ENCODE peak calls at places on chromosomes 13 and 19, in four cellular contexts. H is mammary epithelial cell, F is iPS DF 6.9, Z is cardiac muscle cell. G is an unnamed sample.

GRCh38 chr13:24670927-24671326 is 9.3 kb upstream of the ATP12A start:
- DNase-seq in F (no peak), Z (peak), H (no peak), G (peak)

GRCh38 chr19:45528744-45529453 is 21.6 kb downstream of the VASP start:
- DNase-seq in F (peak), H (no peak), Z (peak), G (peak)

GRCh38 chr13:20473888-20474287 is 51.8 kb downstream of the CRYL1 start:
- DNase-seq in H (no peak), Z (no peak), F (no peak), G (no peak)

GRCh38 chr19:18224525-18225354 is 1.5 kb downstream of the PDE4C start:
- DNase-seq in H (peak), F (peak), Z (peak), G (peak)

GRCh38 chr19:29171525-29171924 is 41.4 kb downstream of the UQCRFS1 start:
- DNase-seq in H (no peak), F (no peak), Z (no peak), G (no peak)

GRCh38 chr19:31149306-31149975 is 199.8 kb downstream of the TSHZ3 start:
- DNase-seq in Z (no peak), H (no peak), F (no peak), G (no peak)

GRCh38 chr13:47085346-47085745 is 188.5 kb upstream of the HTR2A start:
- DNase-seq in F (no peak), H (no peak), Z (no peak), G (no peak)

GRCh38 chr13:90272356-90272755 is 1075.1 kb upstream of the MIR17HG start:
- DNase-seq in H (peak), F (no peak), Z (peak), G (no peak)

GRCh38 chr19:46426035-46426505 is 2.7 kb downstream of the PNMA8C start:
- DNase-seq in F (no peak), H (no peak), Z (peak), G (no peak)

GRCh38 chr13:44273991-44274810 is 99.4 kb upstream of the SERP2 start:
- DNase-seq in F (no peak), Z (peak), H (no peak), G (no peak)

GRCh38 chr13:76503756-76504155 is 382.4 kb downstream of the KCTD12 start:
- DNase-seq in F (no peak), Z (no peak), H (no peak), G (no peak)

GRCh38 chr19:8609210-8610040 is 1.1 kb downstream of the ADAMTS10 start:
- DNase-seq in Z (peak), H (no peak), F (no peak), G (no peak)

GRCh38 chr19:13861392-13861713 is 15.6 kb upstream of the NANOS3 start:
- DNase-seq in F (no peak), Z (peak), H (no peak), G (no peak)

GRCh38 chr19:46744005-46744691 is 1.7 kb upstream of the FKRP start:
- DNase-seq in H (no peak), F (no peak), Z (no peak), G (no peak)

GRCh38 chr13:67844544-67844943 is 614.4 kb upstream of the PCDH9 start:
- DNase-seq in Z (no peak), H (no peak), F (no peak), G (no peak)

GRCh38 chr13:95164830-95165229 is 136.4 kb downstream of the ABCC4 start:
- DNase-seq in H (no peak), Z (no peak), F (no peak), G (no peak)

GRCh38 chr13:43128504-43128929 is 105.1 kb downstream of the DNAJC15 start:
- DNase-seq in F (no peak), Z (peak), H (no peak), G (no peak)

GRCh38 chr13:95067303-95067702 is 233.9 kb downstream of the ABCC4 start:
- DNase-seq in H (no peak), F (no peak), Z (peak), G (no peak)

GRCh38 chr19:13211426-13212308 is 61.5 kb downstream of the IER2 start:
- DNase-seq in Z (no peak), F (no peak), H (no peak), G (no peak)

GRCh38 chr13:40376296-40376849 is 290.1 kb downstream of the FOXO1 start:
- DNase-seq in Z (no peak), H (no peak), F (no peak), G (no peak)

G was measured in trophoblast cell.